ENCODE peak calls at places on chromosomes 16 and 17, in ten cellular contexts. O is CMK; N is fibroblast of pulmonary artery; B is right lobe of liver; K is RPMI8226; R is HEK293T; Q is stimulated activated CD4-positive, alpha-beta T cell treated with anti-CD3 and anti-CD28 coated beads, TNF-alpha, amount 100 ng/mL, for 48 hours; S is kidney epithelial cell; E is GM23248; F is activated B cell treated with CpG ODN at 0.5 μM for 24 hours. L is an unnamed sample.

GRCh38 chr17:77649717-77650211 is 308.7 kb upstream of the TNRC6C start:
- DNase-seq in B (no peak), F (no peak), S (no peak), K (no peak), Q (no peak), E (peak; percentile 23), R (peak; percentile 27), N (no peak), O (no peak), L (no peak)

GRCh38 chr17:7014995-7015586 is 2.7 kb downstream of the RNASEK start:
- DNase-seq in R (no peak), E (peak; percentile 81), N (peak; percentile 50), F (no peak), B (no peak), S (no peak), O (no peak), Q (peak; percentile 60), K (peak; percentile 32), L (no peak)

GRCh38 chr16:79370736-79371135 is 229.8 kb downstream of the MAF start:
- DNase-seq in N (no peak), Q (no peak), R (no peak), F (no peak), K (no peak), B (no peak), S (no peak), E (no peak), O (no peak), L (no peak)

GRCh38 chr16:63876096-63876495 is 1245.8 kb downstream of the CDH11 start:
- DNase-seq in O (no peak), B (no peak), R (no peak), K (no peak), Q (no peak), N (peak; percentile 59), F (no peak), S (no peak), E (peak; percentile 1), L (no peak)

GRCh38 chr16:3068486-3068885 is 3.0 kb downstream of the IL32 start:
- DNase-seq in N (no peak), Q (no peak), O (no peak), K (no peak), F (no peak), B (no peak), S (no peak), R (no peak), E (no peak), L (no peak)

GRCh38 chr16:57735755-57736418 is at the start of gene KATNB1:
- DNase-seq in F (no peak), K (no peak), N (no peak), R (no peak), S (no peak), O (peak; percentile 42), Q (no peak), B (no peak), E (no peak), L (no peak)

GRCh38 chr17:39800540-39800939 is 62.8 kb downstream of the GRB7 start:
- DNase-seq in Q (no peak), E (no peak), F (no peak), B (no peak), N (no peak), S (no peak), O (no peak), K (peak; percentile 83), R (no peak), L (no peak)

GRCh38 chr17:66493283-66494019 is 191.0 kb downstream of the PRKCA start:
- DNase-seq in F (no peak), R (no peak), S (no peak), E (peak; percentile 88), B (no peak), O (no peak), Q (no peak), K (no peak), N (peak; percentile 84), L (no peak)

GRCh38 chr16:66619534-66620418 is 15.3 kb downstream of the CMTM3 start:
- DNase-seq in B (no peak), E (peak; percentile 81), N (peak; percentile 64), R (no peak), Q (no peak), O (no peak), S (peak; percentile 41), K (no peak), F (no peak), L (no peak)

GRCh38 chr16:31382485-31383161 is 10.5 kb upstream of the ITGAD start:
- DNase-seq in E (peak; percentile 77), B (peak; percentile 74), K (peak; percentile 91), F (peak; percentile 50), Q (peak; percentile 47), R (peak; percentile 85), O (peak; percentile 54), N (peak; percentile 66), S (no peak), L (no peak)

GRCh38 chr17:60901222-60901621 is 223.6 kb downstream of the BCAS3 start:
- DNase-seq in B (no peak), Q (no peak), E (peak; percentile 8), K (no peak), R (no peak), N (peak; percentile 25), F (no peak), S (no peak), O (no peak), L (no peak)

GRCh38 chr17:19724501-19725420 is 8.4 kb upstream of the SLC47A2 start:
- DNase-seq in Q (peak; percentile 33), K (peak; percentile 82), S (no peak), O (peak; percentile 62), B (peak; percentile 73), R (no peak), E (peak; percentile 75), F (peak; percentile 42), N (no peak), L (no peak)

GRCh38 chr17:70772761-70773160 is 603.4 kb downstream of the KCNJ2 start:
- DNase-seq in K (no peak), S (no peak), O (no peak), F (no peak), Q (no peak), B (no peak), N (no peak), R (no peak), E (no peak), L (no peak)

GRCh38 chr16:88005968-88006367 is 54.7 kb downstream of the BANP start:
- DNase-seq in B (no peak), F (no peak), E (no peak), N (no peak), K (no peak), O (no peak), Q (no peak), R (no peak), S (no peak), L (no peak)

GRCh38 chr17:12927541-12928425 is 90.0 kb downstream of the ELAC2 start:
- DNase-seq in Q (no peak), O (no peak), K (no peak), S (no peak), R (no peak), N (peak; percentile 63), B (peak; percentile 19), E (peak; percentile 8), F (no peak), L (no peak)

GRCh38 chr16:51545951-51546350 is 394.9 kb upstream of the SALL1 start:
- DNase-seq in B (no peak), K (no peak), E (no peak), Q (no peak), N (no peak), S (no peak), O (no peak), F (no peak), R (no peak), L (no peak)

GRCh38 chr16:26071383-26071782 is 379.6 kb downstream of the HS3ST4 start:
- DNase-seq in F (no peak), K (no peak), E (no peak), R (no peak), S (no peak), N (no peak), O (no peak), B (no peak), Q (no peak), L (no peak)

GRCh38 chr17:29042679-29043538 is at the start of gene PIPOX:
- DNase-seq in F (no peak), E (no peak), N (peak; percentile 66), R (peak; percentile 54), B (peak; percentile 75), K (peak; percentile 88), S (no peak), Q (no peak), O (no peak), L (peak; percentile 84)

GRCh38 chr16:70428178-70428998 is 10.5 kb downstream of the ST3GAL2 start:
- DNase-seq in O (peak; percentile 99), F (no peak), B (peak; percentile 99), R (peak; percentile 43), S (peak; percentile 84), N (peak; percentile 98), K (peak; percentile 99), Q (peak; percentile 44), E (peak; percentile 96), L (peak; percentile 65)

GRCh38 chr16:84881702-84882521 is 62.1 kb downstream of the CRISPLD2 start:
- DNase-seq in K (no peak), O (no peak), S (peak; percentile 66), R (no peak), F (no peak), E (peak; percentile 98), N (peak; percentile 78), Q (no peak), B (no peak), L (no peak)

GRCh38 chr17:56269509-56269908 is 116.2 kb downstream of the ANKFN1 start:
- DNase-seq in F (no peak), Q (no peak), N (no peak), S (no peak), B (no peak), K (no peak), E (peak; percentile 49), O (no peak), R (no peak), L (no peak)